ENCODE peak calls at places on chromosomes 12 and 14, in six cellular contexts. T is adrenal gland; O is IMR-90; W is LoVo; P is MV-4-11; M is activated CD8-positive, alpha-beta memory T cell treated with anti-CD3 and anti-CD28 coated beads for 4 hours. H is an unnamed sample.
A peak's percentile ranks its signal among the peaks of the same experiment; 100 is the strongest.

GRCh38 chr12:92297932-92298681 is 152.5 kb upstream of the BTG1 start:
- DNase-seq in T (no peak), O (peak; percentile 80), W (no peak), P (peak; percentile 83), M (no peak), H (no peak)

GRCh38 chr12:66693901-66694513 is 15.1 kb upstream of the GRIP1 start:
- DNase-seq in T (no peak), O (peak; percentile 69), W (peak; percentile 71), P (peak; percentile 65), M (no peak), H (peak; percentile 52)

GRCh38 chr12:124036117-124037109 is 63.4 kb downstream of the ZNF664 start:
- DNase-seq in T (peak; percentile 73), O (peak; percentile 44), W (peak; percentile 65), P (peak; percentile 20), M (peak; percentile 20), H (peak; percentile 21)

GRCh38 chr12:93109794-93110203 is 180.7 kb upstream of the EEA1 start:
- DNase-seq in T (no peak), O (no peak), W (no peak), P (no peak), M (no peak), H (no peak)

GRCh38 chr12:29750131-29750927 is 33.4 kb downstream of the TMTC1 start:
- DNase-seq in T (no peak), O (peak; percentile 50), W (no peak), P (no peak), M (no peak), H (no peak)

GRCh38 chr14:29822430-29822709 is 105.3 kb downstream of the PRKD1 start:
- DNase-seq in T (no peak), O (peak; percentile 7), W (no peak), P (no peak), M (no peak), H (no peak)

GRCh38 chr12:109167781-109168180 is 51.4 kb downstream of the ACACB start:
- DNase-seq in T (no peak), O (no peak), W (no peak), P (no peak), M (no peak), H (no peak)

GRCh38 chr12:122499991-122500684 is 594 bp downstream of the ZCCHC8 start:
- DNase-seq in T (peak; percentile 82), O (peak; percentile 73), W (peak; percentile 53), P (peak; percentile 54), M (peak; percentile 22), H (peak; percentile 53)